ENCODE peak calls at places on chromosomes 13 and 19, in nine cellular contexts. One of them, this sample, is unnamed. For H3K9me3, the result is how much of the 10 kb centered on the place peaks cover.

GRCh38 chr13:41470187-41470586 is 12.8 kb downstream of the RGCC start:
- DNase-seq in colonic mucosa: no peak
- DNase-seq in left ventricle myocardium inferior: no peak
- DNase-seq in fibroblast of lung: no peak
- DNase-seq in tibial artery: no peak
- DNase-seq in uterus: no peak
- DNase-seq in thoracic aorta: no peak
- DNase-seq in mucosa of descending colon: no peak
- DNase-seq in GM23248: no peak
- DNase-seq in this sample: no peak

GRCh38 chr19:7366701-7367420 is 18.1 kb downstream of the ARHGEF18 start:
- DNase-seq in colonic mucosa: peak
- DNase-seq in left ventricle myocardium inferior: no peak
- DNase-seq in fibroblast of lung: peak
- DNase-seq in tibial artery: no peak
- DNase-seq in uterus: no peak
- DNase-seq in thoracic aorta: no peak
- DNase-seq in mucosa of descending colon: peak
- DNase-seq in GM23248: peak
- DNase-seq in this sample: no peak

GRCh38 chr13:98524793-98525192 is 52.1 kb downstream of the STK24 start:
- DNase-seq in colonic mucosa: no peak
- DNase-seq in left ventricle myocardium inferior: no peak
- DNase-seq in fibroblast of lung: no peak
- DNase-seq in tibial artery: no peak
- DNase-seq in uterus: no peak
- DNase-seq in thoracic aorta: no peak
- DNase-seq in mucosa of descending colon: no peak
- DNase-seq in GM23248: no peak
- DNase-seq in this sample: no peak

GRCh38 chr13:108859202-108860012 is 230.0 kb downstream of the MYO16 start:
- DNase-seq in colonic mucosa: no peak
- DNase-seq in left ventricle myocardium inferior: no peak
- DNase-seq in fibroblast of lung: peak
- DNase-seq in tibial artery: no peak
- DNase-seq in uterus: no peak
- DNase-seq in thoracic aorta: no peak
- DNase-seq in mucosa of descending colon: no peak
- DNase-seq in GM23248: peak
- DNase-seq in this sample: no peak

GRCh38 chr19:41813911-41814310 is 17.5 kb downstream of the CEACAM3 start:
- DNase-seq in colonic mucosa: no peak
- DNase-seq in left ventricle myocardium inferior: no peak
- DNase-seq in fibroblast of lung: no peak
- DNase-seq in tibial artery: no peak
- DNase-seq in uterus: no peak
- DNase-seq in thoracic aorta: no peak
- DNase-seq in mucosa of descending colon: no peak
- DNase-seq in GM23248: no peak
- DNase-seq in this sample: no peak

GRCh38 chr19:7550987-7551761 is 15.7 kb downstream of the PNPLA6 start:
- DNase-seq in colonic mucosa: peak
- DNase-seq in left ventricle myocardium inferior: peak
- DNase-seq in fibroblast of lung: peak
- DNase-seq in tibial artery: peak
- DNase-seq in uterus: peak
- DNase-seq in thoracic aorta: no peak
- DNase-seq in mucosa of descending colon: peak
- DNase-seq in GM23248: peak
- DNase-seq in this sample: no peak

GRCh38 chr19:18737337-18737953 is 53.7 kb downstream of the COMP start:
- DNase-seq in colonic mucosa: no peak
- DNase-seq in left ventricle myocardium inferior: no peak
- DNase-seq in fibroblast of lung: peak
- DNase-seq in tibial artery: no peak
- DNase-seq in uterus: no peak
- DNase-seq in thoracic aorta: no peak
- DNase-seq in mucosa of descending colon: no peak
- DNase-seq in GM23248: peak
- DNase-seq in this sample: no peak

GRCh38 chr13:59178344-59178743 is 985.4 kb downstream of the DIAPH3 start:
- DNase-seq in colonic mucosa: no peak
- DNase-seq in left ventricle myocardium inferior: no peak
- DNase-seq in fibroblast of lung: no peak
- DNase-seq in tibial artery: no peak
- DNase-seq in uterus: no peak
- DNase-seq in thoracic aorta: no peak
- DNase-seq in mucosa of descending colon: no peak
- DNase-seq in GM23248: no peak
- DNase-seq in this sample: no peak

GRCh38 chr13:45575146-45575829 is 40.3 kb downstream of the ERICH6B start:
- DNase-seq in colonic mucosa: no peak
- DNase-seq in left ventricle myocardium inferior: no peak
- DNase-seq in fibroblast of lung: no peak
- DNase-seq in tibial artery: no peak
- DNase-seq in uterus: no peak
- DNase-seq in thoracic aorta: no peak
- DNase-seq in mucosa of descending colon: no peak
- DNase-seq in GM23248: peak
- DNase-seq in this sample: no peak

GRCh38 chr19:39645800-39646411 is 9.8 kb upstream of the LGALS16 start:
- DNase-seq in colonic mucosa: no peak
- DNase-seq in left ventricle myocardium inferior: no peak
- DNase-seq in fibroblast of lung: peak
- DNase-seq in tibial artery: no peak
- DNase-seq in uterus: no peak
- DNase-seq in thoracic aorta: no peak
- DNase-seq in mucosa of descending colon: peak
- DNase-seq in GM23248: peak
- DNase-seq in this sample: no peak

GRCh38 chr19:3712663-3713531 is 4.7 kb downstream of the TJP3 start:
- DNase-seq in colonic mucosa: peak
- DNase-seq in left ventricle myocardium inferior: no peak
- DNase-seq in fibroblast of lung: no peak
- DNase-seq in tibial artery: no peak
- DNase-seq in uterus: no peak
- DNase-seq in thoracic aorta: no peak
- DNase-seq in mucosa of descending colon: peak
- DNase-seq in GM23248: no peak
- DNase-seq in this sample: no peak

GRCh38 chr13:110134801-110135200 is 172.2 kb downstream of the COL4A1 start:
- DNase-seq in colonic mucosa: no peak
- DNase-seq in left ventricle myocardium inferior: no peak
- DNase-seq in fibroblast of lung: peak
- DNase-seq in tibial artery: no peak
- DNase-seq in uterus: no peak
- DNase-seq in thoracic aorta: no peak
- DNase-seq in mucosa of descending colon: no peak
- DNase-seq in GM23248: peak
- DNase-seq in this sample: no peak

GRCh38 chr19:51615991-51616390 is 14.2 kb downstream of the SIGLEC5 start:
- DNase-seq in colonic mucosa: no peak
- DNase-seq in left ventricle myocardium inferior: no peak
- DNase-seq in fibroblast of lung: no peak
- DNase-seq in tibial artery: no peak
- DNase-seq in uterus: no peak
- DNase-seq in thoracic aorta: no peak
- DNase-seq in mucosa of descending colon: no peak
- DNase-seq in GM23248: no peak
- DNase-seq in this sample: no peak

DNA sequence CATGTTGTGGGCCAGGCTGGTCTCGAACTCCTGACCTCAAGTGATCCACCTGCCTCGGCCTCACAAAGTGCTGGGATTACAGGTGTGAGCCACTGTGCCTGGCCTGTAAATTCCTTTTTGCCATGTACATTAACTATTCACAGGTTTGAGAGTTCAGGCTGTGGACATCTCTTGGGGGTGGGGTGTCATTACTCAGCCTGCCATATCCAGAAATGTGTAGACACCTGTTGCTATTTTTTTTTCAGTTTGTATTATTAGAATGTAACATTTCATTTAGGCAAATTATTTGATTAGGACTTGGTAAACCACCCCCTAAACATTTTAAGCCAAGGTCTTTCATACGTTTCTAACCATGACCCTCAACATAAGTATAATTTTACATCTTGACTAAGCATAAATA is 20.5 kb downstream of the ZNF227 start:
- DNase-seq in colonic mucosa: no peak
- DNase-seq in left ventricle myocardium inferior: no peak
- DNase-seq in fibroblast of lung: no peak
- DNase-seq in tibial artery: no peak
- DNase-seq in uterus: no peak
- DNase-seq in thoracic aorta: no peak
- DNase-seq in mucosa of descending colon: no peak
- DNase-seq in GM23248: no peak
- DNase-seq in this sample: no peak
- H3K9me3 ChIP-seq in colonic mucosa: under half
- H3K9me3 ChIP-seq in left ventricle myocardium inferior: half or more
- H3K9me3 ChIP-seq in fibroblast of lung: under half
- H3K9me3 ChIP-seq in tibial artery: under half
- H3K9me3 ChIP-seq in uterus: half or more
- H3K9me3 ChIP-seq in thoracic aorta: half or more
- H3K9me3 ChIP-seq in mucosa of descending colon: half or more
- H3K9me3 ChIP-seq in GM23248: under half
- H3K9me3 ChIP-seq in this sample: half or more

GRCh38 chr19:56543776-56544175 is 5.0 kb downstream of the ZFP28 start:
- DNase-seq in colonic mucosa: no peak
- DNase-seq in left ventricle myocardium inferior: no peak
- DNase-seq in fibroblast of lung: no peak
- DNase-seq in tibial artery: no peak
- DNase-seq in uterus: no peak
- DNase-seq in thoracic aorta: no peak
- DNase-seq in mucosa of descending colon: no peak
- DNase-seq in GM23248: no peak
- DNase-seq in this sample: no peak

DNA sequence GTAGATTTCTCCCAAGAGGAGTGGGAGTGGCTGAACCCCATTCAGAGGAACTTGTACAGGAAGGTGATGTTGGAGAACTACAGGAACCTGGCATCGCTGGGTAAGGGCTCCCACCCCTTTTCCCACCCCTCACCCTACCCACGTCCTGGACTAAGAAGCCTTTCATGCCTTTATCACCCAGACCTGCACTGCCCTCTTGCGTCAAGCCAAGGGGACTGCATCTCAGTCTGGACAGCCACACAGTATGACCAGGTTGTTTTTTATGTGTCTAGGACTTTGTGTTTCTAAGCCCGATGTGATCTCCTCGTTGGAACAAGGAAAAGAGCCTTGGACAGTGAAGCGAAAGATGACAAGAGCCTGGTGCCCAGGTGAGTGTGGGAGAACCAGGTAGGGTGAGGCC is 8.8 kb downstream of the ZFP28 start:
- DNase-seq in colonic mucosa: no peak
- DNase-seq in left ventricle myocardium inferior: no peak
- DNase-seq in fibroblast of lung: no peak
- DNase-seq in tibial artery: no peak
- DNase-seq in uterus: no peak
- DNase-seq in thoracic aorta: no peak
- DNase-seq in mucosa of descending colon: no peak
- DNase-seq in GM23248: no peak
- DNase-seq in this sample: no peak
- H3K9me3 ChIP-seq in colonic mucosa: under half
- H3K9me3 ChIP-seq in left ventricle myocardium inferior: half or more
- H3K9me3 ChIP-seq in fibroblast of lung: under half
- H3K9me3 ChIP-seq in tibial artery: under half
- H3K9me3 ChIP-seq in uterus: half or more
- H3K9me3 ChIP-seq in thoracic aorta: half or more
- H3K9me3 ChIP-seq in mucosa of descending colon: half or more
- H3K9me3 ChIP-seq in GM23248: under half
- H3K9me3 ChIP-seq in this sample: under half

GRCh38 chr13:18949489-18949761 is 232.2 kb downstream of the TUBA3C start:
- DNase-seq in colonic mucosa: no peak
- DNase-seq in left ventricle myocardium inferior: no peak
- DNase-seq in fibroblast of lung: no peak
- DNase-seq in tibial artery: no peak
- DNase-seq in uterus: no peak
- DNase-seq in thoracic aorta: no peak
- DNase-seq in mucosa of descending colon: no peak
- DNase-seq in GM23248: no peak
- DNase-seq in this sample: no peak

GRCh38 chr13:18946738-18947137 is 234.9 kb downstream of the TUBA3C start:
- DNase-seq in colonic mucosa: no peak
- DNase-seq in left ventricle myocardium inferior: no peak
- DNase-seq in fibroblast of lung: no peak
- DNase-seq in tibial artery: no peak
- DNase-seq in uterus: no peak
- DNase-seq in thoracic aorta: no peak
- DNase-seq in mucosa of descending colon: no peak
- DNase-seq in GM23248: no peak
- DNase-seq in this sample: no peak

GRCh38 chr13:18948664-18949488 is 232.7 kb downstream of the TUBA3C start:
- DNase-seq in colonic mucosa: no peak
- DNase-seq in left ventricle myocardium inferior: no peak
- DNase-seq in fibroblast of lung: no peak
- DNase-seq in tibial artery: no peak
- DNase-seq in uterus: no peak
- DNase-seq in thoracic aorta: no peak
- DNase-seq in mucosa of descending colon: no peak
- DNase-seq in GM23248: no peak
- DNase-seq in this sample: no peak

GRCh38 chr13:18947376-18947977 is 234.1 kb downstream of the TUBA3C start:
- DNase-seq in colonic mucosa: no peak
- DNase-seq in left ventricle myocardium inferior: no peak
- DNase-seq in fibroblast of lung: no peak
- DNase-seq in tibial artery: no peak
- DNase-seq in uterus: no peak
- DNase-seq in thoracic aorta: no peak
- DNase-seq in mucosa of descending colon: no peak
- DNase-seq in GM23248: no peak
- DNase-seq in this sample: no peak

DNA sequence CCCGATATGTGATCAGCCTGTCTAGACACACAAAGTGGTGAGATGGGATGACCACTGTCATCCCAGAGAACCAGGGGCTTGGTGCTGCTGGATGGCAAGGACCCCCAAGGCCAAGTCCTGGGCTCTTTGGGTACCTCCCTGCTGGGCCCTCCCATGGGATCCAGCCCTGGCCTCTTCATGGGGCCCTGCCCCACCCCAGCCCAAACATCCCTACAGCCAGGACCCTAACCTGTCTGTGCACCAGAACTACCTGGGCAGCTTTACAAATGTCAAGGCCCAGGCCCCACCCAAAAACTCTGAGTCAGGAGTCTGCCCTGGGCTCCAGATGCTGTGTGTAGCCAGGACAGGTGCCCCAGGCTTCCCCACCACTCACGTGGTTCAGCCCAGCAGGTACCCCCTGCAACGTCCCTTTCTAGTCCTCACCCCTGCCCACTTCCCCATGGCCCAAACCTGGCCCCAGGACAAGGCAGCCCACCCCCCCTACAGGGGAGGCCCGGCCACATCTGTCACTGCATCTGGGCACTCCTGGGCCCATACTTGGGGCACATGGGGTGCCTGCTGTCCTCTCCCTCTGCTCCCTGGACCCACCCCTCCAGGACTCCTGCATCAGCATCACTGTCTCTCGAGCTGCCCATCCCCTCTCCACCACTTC is 233.5 kb downstream of the TUBA3C start:
- DNase-seq in colonic mucosa: no peak
- DNase-seq in left ventricle myocardium inferior: no peak
- DNase-seq in fibroblast of lung: no peak
- DNase-seq in tibial artery: no peak
- DNase-seq in uterus: no peak
- DNase-seq in thoracic aorta: no peak
- DNase-seq in mucosa of descending colon: no peak
- DNase-seq in GM23248: no peak
- DNase-seq in this sample: no peak
- H3K9me3 ChIP-seq in colonic mucosa: under half
- H3K9me3 ChIP-seq in left ventricle myocardium inferior: under half
- H3K9me3 ChIP-seq in fibroblast of lung: under half
- H3K9me3 ChIP-seq in tibial artery: under half
- H3K9me3 ChIP-seq in uterus: under half
- H3K9me3 ChIP-seq in thoracic aorta: under half
- H3K9me3 ChIP-seq in mucosa of descending colon: half or more
- H3K9me3 ChIP-seq in GM23248: under half
- H3K9me3 ChIP-seq in this sample: under half

GRCh38 chr13:77033717-77034302 is 6.9 kb upstream of the FBXL3 start:
- DNase-seq in colonic mucosa: no peak
- DNase-seq in left ventricle myocardium inferior: no peak
- DNase-seq in fibroblast of lung: no peak
- DNase-seq in tibial artery: no peak
- DNase-seq in uterus: no peak
- DNase-seq in thoracic aorta: no peak
- DNase-seq in mucosa of descending colon: no peak
- DNase-seq in GM23248: peak
- DNase-seq in this sample: no peak
- H3K9me3 ChIP-seq in colonic mucosa: under half
- H3K9me3 ChIP-seq in left ventricle myocardium inferior: under half
- H3K9me3 ChIP-seq in fibroblast of lung: under half
- H3K9me3 ChIP-seq in tibial artery: under half
- H3K9me3 ChIP-seq in uterus: under half
- H3K9me3 ChIP-seq in thoracic aorta: under half
- H3K9me3 ChIP-seq in mucosa of descending colon: under half
- H3K9me3 ChIP-seq in GM23248: under half
- H3K9me3 ChIP-seq in this sample: under half